ENCODE peak calls at places on chromosome 1, in nine cellular contexts. D is AG10803, H is breast epithelium, O is fibroblast of villous mesenchyme, F is stomach, R is endothelial cell of umbilical vein, V is tibial nerve, A is left lung, U is kidney epithelial cell. X is an unnamed sample.

GRCh38 chr1:214419650-214420049 is 131.8 kb downstream of the PTPN14 start:
- DNase-seq in D (no peak), H (no peak), O (no peak), F (no peak), R (no peak), V (no peak), A (no peak), U (no peak), X (no peak)

GRCh38 chr1:33396188-33397124 is 34.4 kb downstream of the PHC2 start:
- DNase-seq in D (no peak), H (no peak), O (peak; percentile 81), F (no peak), R (no peak), V (no peak), A (no peak), U (no peak), X (no peak)

GRCh38 chr1:205594846-205595245 is 37.0 kb downstream of the ELK4 start:
- DNase-seq in D (no peak), H (no peak), O (no peak), F (no peak), R (no peak), V (no peak), A (no peak), U (no peak), X (no peak)

GRCh38 chr1:179025975-179026812 is 500 bp downstream of the FAM20B start:
- DNase-seq in D (peak; percentile 44), H (peak; percentile 57), O (peak; percentile 37), F (peak; percentile 88), R (peak; percentile 52), V (peak; percentile 42), A (peak; percentile 81), U (no peak), X (peak; percentile 88)

GRCh38 chr1:184482113-184482512 is 95.3 kb downstream of the C1orf21 start:
- DNase-seq in D (peak; percentile 68), H (no peak), O (peak; percentile 57), F (peak; percentile 49), R (no peak), V (peak; percentile 73), A (peak; percentile 47), U (no peak), X (no peak)

GRCh38 chr1:239368436-239369109 is 17.8 kb upstream of the CHRM3 start:
- DNase-seq in D (no peak), H (no peak), O (no peak), F (no peak), R (no peak), V (no peak), A (no peak), U (no peak), X (no peak)

GRCh38 chr1:93977546-93977945 is 68.3 kb upstream of the GCLM start:
- DNase-seq in D (peak; percentile 66), H (no peak), O (no peak), F (no peak), R (peak; percentile 10), V (no peak), A (no peak), U (no peak), X (no peak)

GRCh38 chr1:38745476-38746410 is 113.8 kb downstream of the RRAGC start:
- DNase-seq in D (no peak), H (no peak), O (no peak), F (no peak), R (no peak), V (no peak), A (no peak), U (no peak), X (no peak)

GRCh38 chr1:167273027-167273800 is 52.5 kb downstream of the POU2F1 start:
- DNase-seq in D (peak; percentile 79), H (no peak), O (peak; percentile 83), F (no peak), R (no peak), V (no peak), A (no peak), U (peak; percentile 43), X (peak; percentile 42)

GRCh38 chr1:30111431-30111830 is 612.0 kb downstream of the MATN1 start:
- DNase-seq in D (peak; percentile 29), H (no peak), O (peak; percentile 45), F (peak; percentile 27), R (peak; percentile 18), V (peak; percentile 27), A (peak; percentile 44), U (peak; percentile 5), X (peak; percentile 55)

GRCh38 chr1:209318302-209319056 is 265.0 kb upstream of the CAMK1G start:
- DNase-seq in D (no peak), H (no peak), O (no peak), F (no peak), R (no peak), V (no peak), A (no peak), U (no peak), X (no peak)

GRCh38 chr1:19209439-19209989 is 552 bp downstream of the UBR4 start:
- DNase-seq in D (peak; percentile 40), H (no peak), O (peak; percentile 81), F (peak; percentile 41), R (peak; percentile 48), V (peak; percentile 24), A (peak; percentile 53), U (no peak), X (peak; percentile 18)

GRCh38 chr1:54839824-54840223 is 38.7 kb upstream of the TTC22 start:
- DNase-seq in D (no peak), H (peak; percentile 2), O (no peak), F (peak; percentile 7), R (no peak), V (no peak), A (no peak), U (no peak), X (no peak)

GRCh38 chr1:222716393-222716792 is 4.0 kb downstream of the BROX start:
- DNase-seq in D (no peak), H (no peak), O (no peak), F (no peak), R (no peak), V (no peak), A (no peak), U (no peak), X (no peak)

GRCh38 chr1:222711319-222712252 is 705 bp downstream of the AIDA start:
- DNase-seq in D (peak; percentile 63), H (no peak), O (peak; percentile 75), F (peak; percentile 58), R (peak; percentile 67), V (peak; percentile 51), A (peak; percentile 62), U (peak; percentile 2), X (peak; percentile 60)

GRCh38 chr1:222709700-222710153 is 2.6 kb downstream of the AIDA start:
- DNase-seq in D (peak; percentile 4), H (no peak), O (peak; percentile 31), F (no peak), R (no peak), V (no peak), A (no peak), U (no peak), X (no peak)

GRCh38 chr1:222712253-222713090 is at the start of the genes AIDA and BROX:
- DNase-seq in D (peak; percentile 81), H (peak; percentile 96), O (peak; percentile 83), F (peak; percentile 95), R (peak; percentile 84), V (peak; percentile 93), A (peak; percentile 96), U (no peak), X (peak; percentile 97)

DNA sequence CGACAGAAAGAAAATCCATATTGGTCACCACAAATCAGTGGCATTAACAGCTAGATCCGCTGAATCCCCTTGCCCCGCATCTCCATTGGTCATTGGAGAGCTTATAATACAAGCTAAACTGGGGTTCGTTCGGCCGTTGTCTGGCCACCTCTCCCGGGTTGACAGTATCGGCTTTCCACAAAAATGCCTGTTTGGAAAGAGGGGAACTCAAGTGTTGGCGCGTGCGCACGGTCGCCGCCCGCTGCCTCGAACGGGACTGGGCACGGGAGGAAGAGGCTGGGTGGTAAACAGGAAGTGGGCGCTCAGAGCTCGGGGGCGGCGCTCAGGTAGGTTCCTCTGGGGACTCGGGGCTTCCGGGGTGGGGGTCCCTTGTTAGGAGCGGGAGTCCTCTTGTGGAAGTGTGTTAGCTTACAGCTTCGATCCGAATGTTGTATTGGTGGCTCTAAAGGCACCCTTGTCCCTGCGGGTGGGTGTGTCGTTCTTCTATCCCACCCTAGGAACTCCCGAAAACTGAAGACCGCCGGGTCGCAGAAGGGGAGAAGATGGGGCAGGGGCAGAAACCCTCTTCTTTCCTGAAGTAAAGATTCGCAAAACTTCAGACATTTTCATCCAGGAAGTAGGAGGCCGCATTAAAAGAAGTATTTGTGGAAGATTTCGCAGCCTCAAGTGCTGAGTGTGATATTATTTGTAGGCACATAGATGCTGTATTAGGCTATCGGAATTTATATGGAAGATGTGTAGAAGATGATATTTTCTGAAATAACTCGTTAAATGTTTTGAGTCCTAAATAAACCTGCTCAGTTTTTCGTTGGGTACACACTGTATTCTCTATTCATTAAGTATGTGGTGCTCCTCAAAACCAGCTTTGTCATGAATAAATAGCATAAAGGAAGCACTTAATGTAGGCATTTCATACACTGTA is 988 bp downstream of the BROX start:
- DNase-seq in D (peak; percentile 96), H (peak; percentile 89), O (peak; percentile 96), F (peak; percentile 93), R (peak; percentile 97), V (peak; percentile 91), A (peak; percentile 96), U (peak; percentile 93), X (peak; percentile 93)
- TF ChIP-seq CTCF in D (no peak), H (no peak), O (no peak), F (no peak), R (no peak), V (peak; percentile 7), A (no peak), U (no peak), X (no peak)

DNA sequence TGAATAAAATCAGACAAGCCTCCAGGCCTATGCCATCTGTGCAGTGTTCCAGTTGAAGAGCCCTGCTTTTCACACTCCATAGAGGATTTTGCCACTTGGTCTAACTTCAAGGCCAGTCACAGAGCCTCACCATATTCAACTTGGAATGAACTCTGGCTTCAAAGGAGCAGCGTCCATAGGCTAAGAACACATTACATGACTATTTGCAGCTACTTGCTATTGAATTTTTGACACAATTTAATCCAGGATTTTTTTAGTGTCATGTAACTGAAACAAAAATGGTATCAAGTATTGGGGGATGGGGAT is 2.7 kb upstream of the GBP4 start:
- DNase-seq in D (no peak), H (no peak), O (no peak), F (no peak), R (no peak), V (no peak), A (no peak), U (no peak), X (no peak)
- H3K4me3 ChIP-seq in D (no peak overlapping the region), H (no peak overlapping the region), O (no peak overlapping the region), F (no peak overlapping the region), R (no peak overlapping the region), V (no peak overlapping the region), A (no peak overlapping the region), U (no peak overlapping the region), X (no peak overlapping the region)

DNA sequence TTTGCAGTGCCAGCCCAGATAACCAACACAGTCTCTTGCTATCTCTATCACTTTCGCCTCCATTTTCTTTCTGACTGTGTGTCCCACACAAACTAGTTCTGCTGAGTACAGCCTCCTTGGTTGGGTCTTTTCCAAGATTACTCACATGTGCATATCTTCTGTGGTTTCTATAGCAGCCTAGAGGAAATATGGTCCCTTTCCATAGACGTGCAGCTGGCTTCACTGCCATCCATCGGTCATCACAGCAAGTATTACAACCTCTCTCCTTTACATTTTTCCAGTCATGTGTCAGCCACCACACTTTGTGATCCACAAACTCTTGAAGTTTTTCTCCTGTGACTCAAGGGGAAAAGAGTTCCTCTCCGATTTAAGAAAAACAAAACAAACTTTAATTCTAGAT is 893.4 kb upstream of the ADGRL4 start:
- DNase-seq in D (peak; percentile 99), H (no peak), O (peak; percentile 57), F (no peak), R (peak; percentile 69), V (no peak), A (no peak), U (peak; percentile 52), X (no peak)
- TF ChIP-seq CTCF in D (peak; percentile 20), H (no peak), O (no peak), F (no peak), R (no peak), V (no peak), A (no peak), U (no peak), X (no peak)

GRCh38 chr1:67619080-67619479 is 65.9 kb upstream of the GADD45A start:
- DNase-seq in D (peak; percentile 15), H (no peak), O (peak; percentile 75), F (no peak), R (no peak), V (no peak), A (no peak), U (no peak), X (no peak)
- H3K4me3 ChIP-seq in D (no peak overlapping the region), H (peak overlapping the region; percentile 42), O (no peak overlapping the region), F (peak overlapping the region; percentile 2), R (no peak overlapping the region), V (no peak overlapping the region), A (no peak overlapping the region), U (no peak overlapping the region), X (no peak overlapping the region)

X was measured in BE2C.